ENCODE peak calls at places on chromosomes 6 and 20, in eight cellular contexts. E is activated CD8-positive, alpha-beta memory T cell treated with anti-CD3 and anti-CD28 coated beads, Interleukin-2, amount 50 U/mL, for 4 hours; Y is stimulated activated CD8-positive, alpha-beta memory T cell treated with anti-CD3 and anti-CD28 coated beads, Interleukin-12 subunit alpha, Interleukin-12 subunit beta, amount 100 ng/mL, for 4 hours; S is RWPE1; P is CD14-positive monocyte; U is iris pigment epithelial cell; A is SK-N-SH; M is Daoy. I is an unnamed sample.

GRCh38 chr6:7615611-7616383 is 25.8 kb downstream of the SNRNP48 start:
- DNase-seq in E (peak), Y (no peak), S (peak), P (no peak), U (peak), A (peak), M (peak), I (peak)

GRCh38 chr20:13402171-13402760 is 181.2 kb downstream of the ISM1 start:
- DNase-seq in E (no peak), Y (no peak), S (no peak), P (no peak), U (no peak), A (no peak), M (no peak), I (no peak)

GRCh38 chr6:19664050-19664449 is 173.1 kb upstream of the ID4 start:
- DNase-seq in E (no peak), Y (no peak), S (no peak), P (no peak), U (no peak), A (no peak), M (no peak), I (no peak)

GRCh38 chr20:38298768-38299288 is 5.1 kb upstream of the BPI start:
- DNase-seq in E (no peak), Y (no peak), S (no peak), P (peak), U (peak), A (peak), M (no peak), I (no peak)

GRCh38 chr20:62776692-62777527 is 19.4 kb upstream of the MRGBP start:
- DNase-seq in E (peak), Y (peak), S (peak), P (no peak), U (no peak), A (peak), M (peak), I (no peak)

GRCh38 chr6:33417127-33417902 is 592 bp downstream of the CUTA start:
- DNase-seq in E (no peak), Y (no peak), S (peak), P (no peak), U (peak), A (no peak), M (peak), I (no peak)

GRCh38 chr6:6713660-6714446 is 125.3 kb downstream of the LY86 start:
- DNase-seq in E (no peak), Y (no peak), S (no peak), P (no peak), U (peak), A (peak), M (peak), I (peak)

GRCh38 chr6:44386364-44386928 is 1.1 kb upstream of the CDC5L start:
- DNase-seq in E (no peak), Y (no peak), S (peak), P (no peak), U (no peak), A (peak), M (peak), I (no peak)

GRCh38 chr6:12791371-12791770 is 74.8 kb downstream of the PHACTR1 start:
- DNase-seq in E (no peak), Y (no peak), S (no peak), P (no peak), U (no peak), A (no peak), M (peak), I (no peak)

GRCh38 chr20:44572551-44573500 is 9.6 kb upstream of the PKIG start:
- DNase-seq in E (no peak), Y (no peak), S (peak), P (no peak), U (peak), A (no peak), M (peak), I (peak)

GRCh38 chr6:109358204-109358603 is 24.1 kb downstream of the CD164 start:
- DNase-seq in E (no peak), Y (no peak), S (no peak), P (no peak), U (no peak), A (no peak), M (no peak), I (no peak)

GRCh38 chr6:34200340-34200971 is 36.2 kb upstream of the HMGA1 start:
- DNase-seq in E (no peak), Y (no peak), S (no peak), P (no peak), U (no peak), A (no peak), M (no peak), I (no peak)

GRCh38 chr6:158869010-158869603 is 49.9 kb upstream of the EZR start:
- DNase-seq in E (no peak), Y (no peak), S (no peak), P (no peak), U (peak), A (no peak), M (no peak), I (peak)

GRCh38 chr6:49384913-49385312 is 78.1 kb downstream of the MMUT start:
- DNase-seq in E (no peak), Y (no peak), S (no peak), P (no peak), U (peak), A (no peak), M (no peak), I (no peak)

GRCh38 chr6:158825951-158826306 is 6.8 kb upstream of the EZR start:
- DNase-seq in E (no peak), Y (no peak), S (no peak), P (no peak), U (peak), A (peak), M (no peak), I (peak)

GRCh38 chr6:138162104-138162946 is 586 bp downstream of the ARFGEF3 start:
- DNase-seq in E (no peak), Y (peak), S (no peak), P (no peak), U (peak), A (peak), M (peak), I (peak)

GRCh38 chr20:63890201-63890576 is 4.7 kb upstream of the DNAJC5 start:
- DNase-seq in E (no peak), Y (no peak), S (peak), P (no peak), U (peak), A (no peak), M (no peak), I (no peak)

GRCh38 chr6:70680396-70680795 is 12.7 kb downstream of the SMAP1 start:
- DNase-seq in E (no peak), Y (no peak), S (no peak), P (no peak), U (no peak), A (no peak), M (no peak), I (no peak)

GRCh38 chr20:63520939-63521601 is 505 bp downstream of the PPDPF start:
- DNase-seq in E (peak), Y (peak), S (peak), P (peak), U (peak), A (peak), M (peak), I (peak)

GRCh38 chr20:53001502-53002301 is 29.5 kb downstream of the TSHZ2 start:
- DNase-seq in E (no peak), Y (no peak), S (no peak), P (no peak), U (no peak), A (no peak), M (no peak), I (no peak)

I was measured in retina.